ENCODE peak calls at places on chromosomes 5 and 9, in eight cellular contexts. Y is H9, J is iPS DF 6.9, B is IMR-90, P is ovary, T is SK-N-SH, I is right cardiac atrium, H is left lung. R is an unnamed sample.
A peak's percentile ranks its signal among the peaks of the same experiment; 100 is the strongest.

GRCh38 chr5:103745353-103746065 is 182.9 kb upstream of the NUDT12 start:
- DNase-seq in Y (no peak), J (no peak), B (no peak), P (no peak), T (no peak), I (no peak), H (no peak), R (no peak)

GRCh38 chr5:16995372-16995771 is 59.3 kb upstream of the MYO10 start:
- DNase-seq in Y (no peak), J (no peak), B (no peak), P (no peak), T (no peak), I (no peak), H (no peak), R (no peak)

GRCh38 chr5:43121565-43122484 is 1.1 kb downstream of the ZNF131 start:
- DNase-seq in Y (no peak), J (no peak), B (peak; percentile 80), P (no peak), T (peak; percentile 49), I (peak; percentile 23), H (peak; percentile 41), R (no peak)

GRCh38 chr9:105148328-105149006 is 96.0 kb upstream of the SLC44A1 start:
- DNase-seq in Y (peak; percentile 70), J (no peak), B (no peak), P (no peak), T (no peak), I (no peak), H (no peak), R (no peak)

GRCh38 chr9:89999176-89999533 is 394.3 kb downstream of the GADD45G start:
- DNase-seq in Y (no peak), J (no peak), B (no peak), P (no peak), T (no peak), I (no peak), H (peak; percentile 73), R (no peak)

GRCh38 chr5:181071257-181071656 is 31.2 kb downstream of the BTNL9 start:
- DNase-seq in Y (no peak), J (no peak), B (no peak), P (no peak), T (no peak), I (no peak), H (no peak), R (no peak)

GRCh38 chr9:2029666-2030170 is 14.6 kb downstream of the SMARCA2 start:
- DNase-seq in Y (no peak), J (no peak), B (no peak), P (no peak), T (peak; percentile 20), I (no peak), H (no peak), R (no peak)

GRCh38 chr9:120655005-120655622 is 59.2 kb downstream of the MEGF9 start:
- DNase-seq in Y (no peak), J (no peak), B (peak; percentile 70), P (no peak), T (no peak), I (no peak), H (no peak), R (no peak)

GRCh38 chr9:77944556-77945261 is 86.9 kb downstream of the GNAQ start:
- DNase-seq in Y (no peak), J (no peak), B (no peak), P (no peak), T (no peak), I (no peak), H (no peak), R (peak; percentile 34)

GRCh38 chr9:32502459-32502858 is 23.5 kb downstream of the RIGI start:
- DNase-seq in Y (no peak), J (no peak), B (peak; percentile 79), P (no peak), T (no peak), I (no peak), H (no peak), R (no peak)

GRCh38 chr5:178114325-178115135 is 1.2 kb downstream of the N4BP3 start:
- DNase-seq in Y (no peak), J (no peak), B (no peak), P (no peak), T (no peak), I (no peak), H (no peak), R (no peak)

GRCh38 chr5:38265546-38266179 is 7.3 kb downstream of the EGFLAM start:
- DNase-seq in Y (peak; percentile 74), J (no peak), B (peak; percentile 40), P (peak; percentile 77), T (peak; percentile 67), I (peak; percentile 46), H (no peak), R (peak; percentile 27)

GRCh38 chr9:128304151-128304970 is 17.9 kb downstream of the TRUB2 start:
- DNase-seq in Y (no peak), J (no peak), B (peak; percentile 27), P (no peak), T (no peak), I (no peak), H (no peak), R (no peak)

GRCh38 chr5:89147026-89147425 is 264.0 kb upstream of the MEF2C start:
- DNase-seq in Y (no peak), J (no peak), B (no peak), P (no peak), T (no peak), I (no peak), H (no peak), R (no peak)

GRCh38 chr9:14320272-14321245 is 6.6 kb upstream of the NFIB start:
- DNase-seq in Y (no peak), J (no peak), B (peak; percentile 95), P (peak; percentile 51), T (no peak), I (peak; percentile 26), H (no peak), R (no peak)

GRCh38 chr5:99706160-99706559 is 777.4 kb upstream of the CHD1 start:
- DNase-seq in Y (no peak), J (no peak), B (no peak), P (no peak), T (no peak), I (no peak), H (no peak), R (no peak)

GRCh38 chr5:27125856-27126255 is 87.5 kb upstream of the CDH9 start:
- DNase-seq in Y (no peak), J (no peak), B (no peak), P (no peak), T (no peak), I (no peak), H (no peak), R (no peak)

DNA sequence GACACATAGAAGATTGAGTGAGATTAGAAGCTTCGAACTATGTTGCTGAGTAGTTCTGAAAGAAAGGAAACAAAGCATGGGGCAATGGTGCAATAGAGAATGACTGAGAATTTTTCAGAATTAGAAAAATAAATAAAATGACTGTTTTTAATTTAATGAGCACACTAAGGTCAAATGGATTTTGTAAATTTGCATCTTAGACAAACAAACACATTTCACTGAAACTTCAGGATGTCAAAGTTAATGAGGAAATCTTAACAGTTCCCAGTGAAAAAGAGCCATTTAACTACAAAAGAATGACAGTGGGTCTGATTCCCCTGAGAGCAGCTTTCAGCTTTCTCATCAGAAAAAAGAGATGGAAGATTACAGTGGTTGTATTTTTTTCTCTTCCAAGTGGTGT is 592.0 kb downstream of the SEMA5A start:
- DNase-seq in Y (no peak), J (no peak), B (peak; percentile 2), P (no peak), T (no peak), I (no peak), H (no peak), R (no peak)
- H3K9me3 ChIP-seq in Y (no peaks in the 10 kb centered on the region), J (no peaks in the 10 kb centered on the region), B (no peaks in the 10 kb centered on the region), P (no peaks in the 10 kb centered on the region), T (no peaks in the 10 kb centered on the region), I (peaks cover 4% of the 10 kb centered on the region), H (no peaks in the 10 kb centered on the region), R (no peaks in the 10 kb centered on the region)

DNA sequence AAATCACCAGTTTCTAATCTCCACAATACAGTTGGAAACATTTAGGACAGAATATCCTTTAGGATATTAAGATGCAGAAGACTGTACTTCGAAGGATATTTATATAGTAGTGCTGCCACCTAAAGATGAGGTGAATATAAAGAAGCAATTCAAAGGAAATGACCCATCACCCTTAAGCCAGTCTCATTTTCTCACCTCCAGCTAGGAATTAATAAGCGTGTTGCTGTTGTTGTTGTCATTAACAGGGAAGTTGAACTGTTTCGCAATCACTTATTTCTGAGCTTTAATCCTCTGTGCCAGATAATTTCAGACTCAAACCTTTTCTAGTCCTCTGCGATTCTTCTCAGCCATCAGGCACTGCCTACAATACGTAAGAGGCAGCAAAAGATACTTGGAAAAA is 7.8 kb upstream of the PURA start:
- DNase-seq in Y (no peak), J (no peak), B (no peak), P (no peak), T (no peak), I (no peak), H (no peak), R (no peak)
- H3K27ac ChIP-seq in Y (no peak overlapping the region), J (no peak overlapping the region), B (no peak overlapping the region), P (no peak overlapping the region), T (no peak overlapping the region), I (no peak overlapping the region), H (no peak overlapping the region), R (peak overlapping the region; percentile 99)

DNA sequence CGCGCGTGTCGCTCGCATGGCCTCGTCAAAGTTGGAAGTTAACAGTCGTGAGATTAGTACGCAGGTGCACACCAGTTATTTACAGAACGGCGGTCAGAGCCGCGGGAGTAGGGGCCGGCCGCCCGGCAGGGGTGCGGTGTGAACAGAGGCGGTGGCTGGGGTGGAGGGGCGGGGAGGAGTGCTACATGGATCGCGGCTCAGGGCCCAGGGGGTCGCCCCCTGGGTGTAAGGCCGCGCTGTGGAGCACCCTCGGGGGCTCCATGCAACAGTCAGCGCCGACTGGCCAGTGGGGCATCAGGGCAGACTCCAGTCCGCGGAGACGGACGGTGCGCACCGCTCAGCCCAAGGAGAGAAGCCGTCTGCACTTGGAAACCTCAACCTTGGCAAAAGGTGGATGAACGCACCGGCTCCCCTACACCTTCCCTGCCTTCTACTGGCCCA is 60.3 kb downstream of the ZNF354C start:
- DNase-seq in Y (no peak), J (no peak), B (no peak), P (no peak), T (no peak), I (no peak), H (peak; percentile 12), R (no peak)
- H3K9me3 ChIP-seq in Y (peaks cover 4% of the 10 kb centered on the region), J (no peaks in the 10 kb centered on the region), B (peaks cover 4% of the 10 kb centered on the region), P (no peaks in the 10 kb centered on the region), T (no peaks in the 10 kb centered on the region), I (no peaks in the 10 kb centered on the region), H (no peaks in the 10 kb centered on the region), R (peaks cover 2% of the 10 kb centered on the region)

GRCh38 chr5:68669864-68670263 is 423.9 kb upstream of the SLC30A5 start:
- DNase-seq in Y (no peak), J (no peak), B (no peak), P (no peak), T (no peak), I (no peak), H (no peak), R (no peak)

DNA sequence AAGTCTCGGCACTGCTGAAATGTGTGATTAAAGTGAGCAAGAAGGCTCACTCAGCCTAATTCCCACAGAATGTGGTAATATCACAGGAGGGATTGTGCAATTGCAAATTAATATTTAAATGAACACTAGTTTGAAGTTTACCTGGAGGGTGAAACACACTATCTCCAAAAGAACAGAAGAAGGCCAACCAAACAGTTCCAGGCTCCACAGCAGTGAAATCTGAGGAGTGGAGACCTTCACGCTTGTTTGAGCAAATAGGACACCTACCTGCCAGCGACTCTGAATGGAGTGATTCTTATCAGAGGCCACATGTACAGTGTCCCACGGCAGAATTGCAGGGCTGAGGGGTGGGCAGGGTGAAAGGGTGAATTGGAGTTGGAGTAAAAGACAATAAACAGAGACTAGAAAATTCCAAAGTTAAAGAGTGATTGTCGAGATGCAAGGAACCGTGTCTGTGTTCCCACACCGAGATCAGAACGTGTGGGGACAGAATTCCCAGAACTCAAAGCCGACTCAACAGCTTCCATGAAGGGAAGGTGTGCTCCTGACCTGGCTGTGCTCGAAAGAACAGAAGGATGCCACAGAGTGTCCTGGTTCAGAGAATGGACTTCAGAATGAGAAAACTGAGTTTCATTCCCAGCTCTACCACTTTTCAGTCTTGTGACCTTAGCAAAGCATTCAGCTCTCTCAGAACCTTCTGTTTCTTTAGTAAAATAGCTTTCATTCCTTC is 420.2 kb upstream of the SLC30A5 start:
- DNase-seq in Y (no peak), J (no peak), B (no peak), P (no peak), T (no peak), I (no peak), H (no peak), R (no peak)
- H3K27ac ChIP-seq in Y (no peak overlapping the region), J (no peak overlapping the region), B (no peak overlapping the region), P (no peak overlapping the region), T (no peak overlapping the region), I (no peak overlapping the region), H (no peak overlapping the region), R (no peak overlapping the region)

R was measured in heart right ventricle.